ENCODE peak calls at places on chromosomes 1 and 21, in four cellular contexts. K is activated T-cell treated with anti-CD3 and anti-CD28 coated beads for 1 hour; R is NCI-H774; D is stimulated activated CD8-positive, alpha-beta memory T cell treated with anti-CD3 and anti-CD28 coated beads, Interleukin-2, amount 100 ng/mL, for 1 hour. V is an unnamed sample.

GRCh38 chr21:44092201-44092600 is 15.0 kb upstream of the PWP2 start:
- DNase-seq in D (no peak), K (no peak), R (no peak), V (no peak)

GRCh38 chr1:215004121-215004837 is 78.3 kb upstream of the KCNK2 start:
- DNase-seq in R (no peak), D (no peak), K (no peak), V (no peak)

GRCh38 chr1:184152944-184153343 is 101.4 kb downstream of the TSEN15 start:
- DNase-seq in K (no peak), D (no peak), R (no peak), V (no peak)

GRCh38 chr1:99496067-99496466 is 149.8 kb upstream of the PALMD start:
- DNase-seq in R (no peak), K (no peak), D (no peak), V (no peak)

GRCh38 chr1:2340918-2341254 is 50.5 kb downstream of the MORN1 start:
- DNase-seq in R (no peak), D (no peak), K (no peak), V (no peak)

GRCh38 chr1:10065344-10065685 is 32.6 kb downstream of the UBE4B start:
- DNase-seq in K (no peak), R (no peak), D (no peak), V (no peak)

GRCh38 chr1:181062800-181063428 is 25.6 kb upstream of the IER5 start:
- DNase-seq in K (no peak), D (no peak), R (no peak), V (no peak)

GRCh38 chr1:198837276-198838021 is 198.6 kb downstream of the PTPRC start:
- DNase-seq in D (no peak), K (no peak), R (no peak), V (no peak)

GRCh38 chr1:187987236-187987776 is 1158.6 kb downstream of the PLA2G4A start:
- DNase-seq in R (no peak), D (no peak), K (no peak), V (no peak)

GRCh38 chr1:923131-923990 is at the start of gene SAMD11:
- DNase-seq in R (peak), K (peak), D (peak), V (no peak)

GRCh38 chr21:32776743-32777142 is 5.2 kb upstream of the PAXBP1 start:
- DNase-seq in D (no peak), R (no peak), K (no peak), V (no peak)

GRCh38 chr1:57987507-57987906 is 559.0 kb downstream of the OMA1 start:
- DNase-seq in K (no peak), R (no peak), D (no peak), V (no peak)

GRCh38 chr1:211698161-211699026 is 23.0 kb upstream of the NEK2 start:
- DNase-seq in R (peak), K (peak), D (peak), V (peak)

GRCh38 chr1:180560200-180560867 is 1.6 kb downstream of the OVAAL start:
- DNase-seq in R (no peak), D (no peak), K (no peak), V (no peak)

GRCh38 chr1:171754381-171754705 is 12.5 kb upstream of the VAMP4 start:
- DNase-seq in R (no peak), D (no peak), K (no peak), V (no peak)

GRCh38 chr1:229007167-229007566 is 263.7 kb upstream of the RAB4A start:
- DNase-seq in R (no peak), K (no peak), D (no peak), V (no peak)

GRCh38 chr1:42723511-42723910 is 16.5 kb downstream of the CLDN19 start:
- DNase-seq in D (no peak), K (no peak), R (no peak), V (no peak)

GRCh38 chr1:89198500-89199072 is at the start of gene GBP4:
- DNase-seq in D (peak), R (peak), K (peak), V (no peak)

GRCh38 chr1:68087184-68087583 is 36.8 kb upstream of the DIRAS3 start:
- DNase-seq in K (no peak), R (no peak), D (no peak), V (no peak)

GRCh38 chr1:205248793-205249601 is 21.3 kb downstream of the TMCC2 start:
- DNase-seq in D (no peak), K (no peak), R (no peak), V (no peak)

GRCh38 chr1:154607084-154607747 is 770 bp downstream of the ADAR start:
- DNase-seq in R (no peak), D (no peak), K (peak), V (peak)

GRCh38 chr1:65097081-65097480 is 50.9 kb upstream of the AK4 start:
- DNase-seq in K (no peak), D (no peak), R (no peak), V (no peak)

V was measured in SHP77 treated with DMSO at 0.1 percent for 48 hours.